ENCODE peak calls at places on chromosome X, in nine cellular contexts. T is lower leg skin, J is tibial artery, U is brain microvascular endothelial cell, I is HCT116, C is bronchial epithelial cell, N is mesothelial cell of epicardium, V is Peyer's patch, K is progenitor cell of endocrine pancreas. D is an unnamed sample.
A peak's percentile ranks its signal among the peaks of the same experiment; 100 is the strongest.

GRCh38 chrX:18701621-18702361 is 5.7 kb upstream of the PPEF1 start:
- DNase-seq in T (no peak), J (peak; percentile 38), U (peak; percentile 40), I (no peak), C (peak; percentile 48), N (no peak), V (no peak), K (no peak), D (no peak)

GRCh38 chrX:31038585-31039326 is 33.1 kb downstream of the FTHL17 start:
- DNase-seq in T (peak; percentile 14), J (peak; percentile 20), U (peak; percentile 37), I (no peak), C (peak; percentile 14), N (no peak), V (peak; percentile 20), K (no peak), D (no peak)

GRCh38 chrX:15856580-15856979 is 2.0 kb upstream of the AP1S2 start:
- DNase-seq in T (no peak), J (no peak), U (no peak), I (no peak), C (no peak), N (no peak), V (no peak), K (no peak), D (no peak)

GRCh38 chrX:115322375-115322774 is 32.9 kb downstream of the LUZP4 start:
- DNase-seq in T (no peak), J (no peak), U (no peak), I (no peak), C (no peak), N (no peak), V (no peak), K (no peak), D (no peak)

GRCh38 chrX:22526339-22526738 is 253.6 kb downstream of the CBLL2 start:
- DNase-seq in T (no peak), J (no peak), U (peak; percentile 62), I (peak; percentile 51), C (peak; percentile 95), N (no peak), V (no peak), K (no peak), D (no peak)

GRCh38 chrX:111646515-111646914 is 34.5 kb upstream of the ALG13 start:
- DNase-seq in T (no peak), J (no peak), U (no peak), I (no peak), C (peak; percentile 86), N (no peak), V (no peak), K (no peak), D (no peak)

GRCh38 chrX:115531818-115532403 is 29.1 kb upstream of the PLS3 start:
- DNase-seq in T (no peak), J (no peak), U (peak; percentile 28), I (no peak), C (peak; percentile 68), N (no peak), V (no peak), K (no peak), D (no peak)

GRCh38 chrX:121456315-121456714 is 408.9 kb downstream of the GLUD2 start:
- DNase-seq in T (no peak), J (no peak), U (no peak), I (no peak), C (peak; percentile 41), N (no peak), V (no peak), K (no peak), D (no peak)

GRCh38 chrX:20063716-20064351 is 52.9 kb downstream of the MAP7D2 start:
- DNase-seq in T (no peak), J (no peak), U (no peak), I (no peak), C (peak; percentile 52), N (no peak), V (no peak), K (no peak), D (no peak)

GRCh38 chrX:130173190-130173895 is 1.6 kb downstream of the RAB33A start:
- DNase-seq in T (peak; percentile 38), J (peak; percentile 79), U (peak; percentile 72), I (no peak), C (no peak), N (no peak), V (peak; percentile 33), K (no peak), D (no peak)

GRCh38 chrX:37785569-37785968 is 5.7 kb downstream of the CYBB start:
- DNase-seq in T (no peak), J (no peak), U (no peak), I (no peak), C (peak; percentile 26), N (no peak), V (no peak), K (no peak), D (no peak)

GRCh38 chrX:2385224-2385623 is 115.6 kb downstream of the DHRSX start:
- DNase-seq in T (no peak), J (no peak), U (peak; percentile 91), I (peak; percentile 69), C (peak; percentile 63), N (no peak), V (no peak), K (no peak), D (no peak)

GRCh38 chrX:45202171-45202570 is 1.5 kb upstream of the DIPK2B start:
- DNase-seq in T (no peak), J (no peak), U (no peak), I (no peak), C (no peak), N (no peak), V (no peak), K (no peak), D (no peak)

GRCh38 chrX:72604705-72605104 is 32.1 kb upstream of the HDAC8 start:
- DNase-seq in T (no peak), J (no peak), U (no peak), I (no peak), C (peak; percentile 19), N (no peak), V (no peak), K (no peak), D (no peak)

GRCh38 chrX:119194631-119195030 is 41.5 kb upstream of the PGRMC1 start:
- DNase-seq in T (no peak), J (no peak), U (no peak), I (no peak), C (no peak), N (no peak), V (no peak), K (no peak), D (no peak)
- TF ChIP-seq CTCF in T (no peak), J (no peak), U (peak; percentile 49), I (no peak), C (peak; percentile 11), N (no peak), V (peak; percentile 16), K (peak; percentile 15), D (no peak)

GRCh38 chrX:134749651-134750450 is 91.6 kb upstream of the PLAC1 start:
- DNase-seq in T (no peak), J (no peak), U (no peak), I (no peak), C (no peak), N (no peak), V (no peak), K (no peak), D (no peak)

GRCh38 chrX:134758652-134759051 is 100.4 kb upstream of the PLAC1 start:
- DNase-seq in T (no peak), J (no peak), U (no peak), I (no peak), C (no peak), N (no peak), V (no peak), K (no peak), D (no peak)

GRCh38 chrX:134752558-134752957 is 94.3 kb upstream of the PLAC1 start:
- DNase-seq in T (no peak), J (no peak), U (no peak), I (no peak), C (no peak), N (no peak), V (no peak), K (no peak), D (no peak)

DNA sequence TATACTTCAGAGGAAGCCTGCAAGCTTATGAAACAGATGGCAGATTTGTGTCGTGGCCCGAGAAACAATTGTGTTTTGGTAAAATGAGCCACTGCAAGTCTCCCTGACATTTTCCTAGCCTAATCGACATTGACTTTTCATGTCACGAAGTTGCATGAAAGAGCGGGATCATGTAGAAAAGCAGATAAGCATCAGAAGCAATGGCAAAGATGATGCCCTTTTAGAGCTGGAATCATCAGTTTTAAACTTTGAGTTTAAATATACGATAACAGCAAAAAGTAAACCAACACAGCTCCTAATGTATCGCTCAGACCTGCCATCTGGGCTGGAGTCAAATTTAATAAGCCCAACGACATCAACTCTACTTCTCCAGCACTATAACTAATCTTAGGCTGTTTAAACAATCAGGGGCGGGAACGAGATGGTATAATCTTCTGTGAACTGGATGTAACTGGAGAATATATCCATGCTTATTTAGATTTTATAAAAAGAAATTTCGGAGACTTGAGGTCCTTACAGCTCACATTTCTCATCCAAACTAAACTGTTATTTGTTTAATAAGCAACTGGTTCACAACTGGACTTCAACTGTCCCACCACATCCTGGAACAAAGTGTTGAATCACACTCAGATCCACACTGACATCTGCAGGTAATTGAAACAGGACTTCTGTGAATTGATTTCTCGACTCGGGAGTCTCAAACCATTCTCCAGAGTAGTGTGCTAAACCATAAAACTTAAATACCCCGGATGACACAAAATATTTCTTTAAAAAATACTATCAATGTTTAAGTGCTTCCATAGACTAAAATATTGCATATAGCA is 95.1 kb upstream of the PLAC1 start:
- DNase-seq in T (no peak), J (no peak), U (peak; percentile 16), I (no peak), C (peak; percentile 30), N (no peak), V (no peak), K (no peak), D (no peak)
- TF ChIP-seq CTCF in T (no peak), J (peak; percentile 12), U (peak; percentile 42), I (peak; percentile 37), C (no peak), N (no peak), V (no peak), K (no peak), D (no peak)

DNA sequence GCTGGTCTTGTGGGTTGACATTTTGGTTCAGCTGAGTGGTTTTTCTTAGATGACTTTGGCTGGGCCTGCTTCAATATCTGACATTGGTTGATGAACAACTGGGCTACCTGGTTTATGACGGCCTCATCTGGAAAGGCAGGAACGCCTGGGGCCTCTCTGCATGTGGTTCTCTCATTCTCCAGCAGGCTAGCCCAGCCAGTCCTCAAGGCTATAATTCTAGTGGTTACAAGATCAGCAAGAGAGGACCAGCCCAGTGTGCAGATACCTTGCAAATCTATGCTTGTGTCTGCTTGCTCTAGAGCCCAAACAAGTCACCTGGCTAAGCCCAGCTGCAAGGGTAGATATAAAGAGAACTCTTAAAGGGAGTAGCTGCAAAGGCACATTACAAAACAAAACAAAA is 214.2 kb upstream of the PUDP start:
- DNase-seq in T (no peak), J (no peak), U (no peak), I (no peak), C (peak; percentile 8), N (no peak), V (no peak), K (no peak), D (no peak)
- TF ChIP-seq CTCF in T (no peak), J (no peak), U (no peak), I (no peak), C (no peak), N (no peak), V (no peak), K (no peak), D (no peak)

DNA sequence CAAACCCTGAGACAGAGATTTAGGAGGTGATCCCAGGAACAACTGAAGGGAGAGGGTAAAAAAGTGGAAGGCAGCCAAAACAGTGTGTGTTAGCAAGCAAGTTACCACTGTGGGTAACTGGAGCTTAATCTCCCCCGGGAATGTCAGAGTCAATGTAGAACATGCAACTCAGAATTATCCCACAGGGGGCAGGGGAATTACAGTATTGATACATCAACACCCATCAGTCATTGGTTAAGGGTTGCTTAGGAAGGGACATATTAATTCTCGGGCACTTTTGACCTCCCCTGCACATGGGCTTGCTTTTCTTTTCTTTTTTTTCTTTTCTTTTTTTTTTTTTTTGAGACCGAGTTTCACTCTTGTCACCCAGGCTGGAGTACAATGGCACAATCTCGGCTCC is 29.3 kb downstream of the CXorf58 start:
- DNase-seq in T (no peak), J (no peak), U (no peak), I (no peak), C (no peak), N (no peak), V (no peak), K (no peak), D (no peak)
- TF ChIP-seq CTCF in T (no peak), J (no peak), U (no peak), I (no peak), C (no peak), N (no peak), V (no peak), K (no peak), D (no peak)